ENCODE peak calls at places on chromosome 14, in four cellular contexts. Z, C, U and Y are unnamed samples.

GRCh38 chr14:52268191-52269061 is 928 bp downstream of the PTGDR start:
- DNase-seq in Z (peak; percentile 54), C (peak; percentile 13), U (no peak), Y (no peak)

GRCh38 chr14:60973070-60973469 is 7.8 kb downstream of the TRMT5 start:
- DNase-seq in Z (no peak), C (no peak), U (no peak), Y (no peak)

GRCh38 chr14:96363751-96364336 is 518 bp downstream of the GSKIP start:
- DNase-seq in Z (peak; percentile 55), C (peak; percentile 31), U (no peak), Y (peak; percentile 85)

GRCh38 chr14:95270203-95270602 is 49.5 kb downstream of the CLMN start:
- DNase-seq in Z (no peak), C (no peak), U (no peak), Y (no peak)

GRCh38 chr14:75306917-75307699 is 28.5 kb downstream of the FOS start:
- DNase-seq in Z (no peak), C (peak; percentile 19), U (no peak), Y (no peak)

GRCh38 chr14:64954491-64955240 is 12.1 kb upstream of the GPX2 start:
- DNase-seq in Z (no peak), C (no peak), U (no peak), Y (no peak)

GRCh38 chr14:64147126-64147790 is 146.9 kb downstream of the ESR2 start:
- DNase-seq in Z (peak; percentile 29), C (peak; percentile 71), U (no peak), Y (no peak)

GRCh38 chr14:78764240-78764639 is 594.1 kb downstream of the NRXN3 start:
- DNase-seq in Z (no peak), C (peak; percentile 1), U (no peak), Y (no peak)

GRCh38 chr14:99757331-99758070 is 35.7 kb upstream of the EML1 start:
- DNase-seq in Z (peak; percentile 96), C (peak; percentile 99), U (no peak), Y (peak; percentile 97)

GRCh38 chr14:41604793-41605534 is 1.7 kb upstream of the LRFN5 start:
- DNase-seq in Z (peak; percentile 87), C (peak; percentile 86), U (no peak), Y (peak; percentile 88)

GRCh38 chr14:26765768-26766550 is 168.1 kb upstream of the NOVA1 start:
- DNase-seq in Z (peak; percentile 99), C (peak; percentile 69), U (no peak), Y (no peak)

GRCh38 chr14:89624500-89625156 is 207.6 kb upstream of the FOXN3 start:
- DNase-seq in Z (peak; percentile 58), C (peak; percentile 51), U (no peak), Y (no peak)

GRCh38 chr14:53295985-53296582 is 143.0 kb upstream of the DDHD1 start:
- DNase-seq in Z (peak; percentile 69), C (peak; percentile 45), U (no peak), Y (no peak)

GRCh38 chr14:57871487-57872080 is 5.7 kb upstream of the SLC35F4 start:
- DNase-seq in Z (peak; percentile 32), C (peak; percentile 28), U (peak; percentile 2), Y (peak; percentile 66)

GRCh38 chr14:52824479-52824878 is 33.1 kb upstream of the GNPNAT1 start:
- DNase-seq in Z (no peak), C (peak; percentile 18), U (no peak), Y (no peak)

GRCh38 chr14:72128629-72129028 is 196.4 kb downstream of the RGS6 start:
- DNase-seq in Z (no peak), C (no peak), U (no peak), Y (no peak)

GRCh38 chr14:77872971-77873370 is 73.1 kb downstream of the ADCK1 start:
- DNase-seq in Z (no peak), C (no peak), U (no peak), Y (no peak)

GRCh38 chr14:99274346-99275221 is 2.6 kb upstream of the BCL11B start:
- DNase-seq in Z (peak; percentile 64), C (peak; percentile 37), U (no peak), Y (peak; percentile 94)

GRCh38 chr14:68687746-68688145 is 105.1 kb downstream of the ZFP36L1 start:
- DNase-seq in Z (peak; percentile 69), C (peak; percentile 92), U (no peak), Y (peak; percentile 95)

GRCh38 chr14:64952598-64953309 is 10.2 kb upstream of the GPX2 start:
- DNase-seq in Z (no peak), C (no peak), U (peak; percentile 32), Y (no peak)

GRCh38 chr14:69712217-69712565 is 54.8 kb upstream of the SRSF5 start:
- DNase-seq in Z (no peak), C (no peak), U (no peak), Y (no peak)

GRCh38 chr14:94341654-94342333 is 18.7 kb upstream of the SERPINA6 start:
- DNase-seq in Z (no peak), C (no peak), U (no peak), Y (peak; percentile 79)

GRCh38 chr14:63941023-63941422 is 88.2 kb downstream of the SYNE2 start:
- DNase-seq in Z (no peak), C (no peak), U (no peak), Y (no peak)

GRCh38 chr14:27427796-27428195 is 830.0 kb upstream of the NOVA1 start:
- DNase-seq in Z (peak; percentile 10), C (no peak), U (no peak), Y (no peak)

GRCh38 chr14:103101257-103101963 is 6.9 kb downstream of the EXOC3L4 start:
- DNase-seq in Z (no peak), C (no peak), U (no peak), Y (no peak)

DNA sequence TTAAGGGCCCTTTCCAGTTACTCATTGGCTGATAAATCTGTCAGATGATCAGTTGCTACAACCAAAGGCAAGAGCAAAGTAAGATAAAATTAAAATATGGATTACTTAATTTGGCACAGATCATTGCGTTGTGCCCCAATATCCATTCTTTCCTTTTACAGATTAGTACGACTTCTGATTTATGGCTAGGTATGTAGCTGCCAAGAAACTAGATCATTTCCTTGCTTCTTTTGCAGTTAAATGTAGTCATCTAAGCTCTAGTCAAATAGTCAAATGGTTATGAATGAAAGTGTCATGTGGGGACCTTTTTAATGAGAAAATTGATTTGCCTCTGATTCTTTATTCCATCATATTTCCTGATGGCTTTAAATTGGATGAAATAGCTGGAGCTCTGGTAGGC is 1039.9 kb upstream of the FLRT2 start:
- DNase-seq in Z (no peak), C (no peak), U (no peak), Y (no peak)
- H3K9me3 ChIP-seq in Z (no peaks in the 10 kb centered on the region), C (no peaks in the 10 kb centered on the region), U (no peaks in the 10 kb centered on the region), Y (no peaks in the 10 kb centered on the region)

GRCh38 chr14:31449971-31450610 is 7.2 kb downstream of the DTD2 start:
- DNase-seq in Z (peak; percentile 65), C (peak; percentile 41), U (no peak), Y (peak; percentile 87)
- H3K4me2 ChIP-seq in Z (no peak overlapping the region), C (no peak overlapping the region), U (no peak overlapping the region), Y (no peak overlapping the region)

GRCh38 chr14:106294324-106294723 is 767.9 kb downstream of the TMEM121 start:
- DNase-seq in Z (no peak), C (no peak), U (no peak), Y (no peak)

GRCh38 chr14:106286697-106287290 is 760.4 kb downstream of the TMEM121 start:
- DNase-seq in Z (no peak), C (no peak), U (no peak), Y (no peak)

GRCh38 chr14:106287506-106287905 is 761.1 kb downstream of the TMEM121 start:
- DNase-seq in Z (no peak), C (no peak), U (no peak), Y (no peak)

GRCh38 chr14:106291626-106292025 is 765.2 kb downstream of the TMEM121 start:
- DNase-seq in Z (no peak), C (no peak), U (no peak), Y (no peak)
- H3K9me3 ChIP-seq in Z (no peaks in the 10 kb centered on the region), C (peaks cover 18% of the 10 kb centered on the region), U (no peaks in the 10 kb centered on the region), Y (no peaks in the 10 kb centered on the region)

GRCh38 chr14:85530626-85531025 is 682 bp downstream of the FLRT2 start:
- DNase-seq in Z (no peak), C (no peak), U (no peak), Y (peak; percentile 62)

GRCh38 chr14:85529803-85530574 is at the start of gene FLRT2:
- DNase-seq in Z (peak; percentile 71), C (peak; percentile 44), U (no peak), Y (peak; percentile 83)

GRCh38 chr14:85532570-85532969 is 2.6 kb downstream of the FLRT2 start:
- DNase-seq in Z (no peak), C (no peak), U (no peak), Y (peak; percentile 68)

GRCh38 chr14:85531594-85532391 is 1.8 kb downstream of the FLRT2 start:
- DNase-seq in Z (peak; percentile 86), C (peak; percentile 80), U (no peak), Y (peak; percentile 92)

GRCh38 chr14:85531141-85531593 is 1.2 kb downstream of the FLRT2 start:
- DNase-seq in Z (peak; percentile 80), C (peak; percentile 58), U (no peak), Y (peak; percentile 91)
- H3K4me2 ChIP-seq in Z (peak overlapping the region; percentile 98), C (peak overlapping the region; percentile 94), U (no peak overlapping the region), Y (peak overlapping the region; percentile 99)

GRCh38 chr14:29637406-29637805 is 290.2 kb downstream of the PRKD1 start:
- DNase-seq in Z (peak; percentile 79), C (peak; percentile 64), U (no peak), Y (peak; percentile 30)
- H3K9me3 ChIP-seq in Z (no peaks in the 10 kb centered on the region), C (no peaks in the 10 kb centered on the region), U (no peaks in the 10 kb centered on the region), Y (no peaks in the 10 kb centered on the region)

GRCh38 chr14:50711043-50711442 is 42.9 kb upstream of the SAV1 start:
- DNase-seq in Z (no peak), C (no peak), U (no peak), Y (no peak)
- H3K4me2 ChIP-seq in Z (no peak overlapping the region), C (no peak overlapping the region), U (no peak overlapping the region), Y (no peak overlapping the region)